ENCODE peak calls at places on chromosomes 13 and 19, in four cellular contexts. V is thoracic aorta, H is tibial nerve, T is adrenal gland. I is an unnamed sample.
A peak's percentile ranks its signal among the peaks of the same experiment; 100 is the strongest.

GRCh38 chr13:109389892-109390345 is 396.5 kb downstream of the IRS2 start:
- DNase-seq in V (no peak), H (no peak), T (no peak), I (no peak)

GRCh38 chr19:15836345-15836594 is 20.8 kb upstream of the OR10H1 start:
- DNase-seq in V (no peak), H (no peak), T (no peak), I (no peak)

GRCh38 chr19:48190288-48191284 is 20.1 kb downstream of the ZSWIM9 start:
- DNase-seq in V (no peak), H (no peak), T (peak; percentile 86), I (no peak)

GRCh38 chr19:55676384-55676783 is 1.4 kb downstream of the EPN1 start:
- DNase-seq in V (no peak), H (no peak), T (no peak), I (no peak)

GRCh38 chr13:64239372-64239771 is 2823.7 kb upstream of the PCDH20 start:
- DNase-seq in V (no peak), H (no peak), T (no peak), I (no peak)

GRCh38 chr13:112983428-112984196 is 14.6 kb downstream of the MCF2L start:
- DNase-seq in V (no peak), H (no peak), T (peak; percentile 30), I (no peak)

GRCh38 chr19:46489445-46490272 is 6.0 kb downstream of the PNMA8B start:
- DNase-seq in V (peak; percentile 57), H (peak; percentile 33), T (peak; percentile 79), I (no peak)

GRCh38 chr19:16764793-16765433 is 45.3 kb downstream of the NWD1 start:
- DNase-seq in V (no peak), H (no peak), T (no peak), I (no peak)

GRCh38 chr19:45508931-45509691 is 1.8 kb downstream of the VASP start:
- DNase-seq in V (peak; percentile 67), H (no peak), T (peak; percentile 74), I (peak; percentile 83)

GRCh38 chr19:11136400-11137101 is 19.0 kb downstream of the SPC24 start:
- DNase-seq in V (no peak), H (no peak), T (no peak), I (no peak)